ENCODE peak calls at places on chromosomes 6 and 20, in ten cellular contexts. W, M, N, H, G, D, L, V, C and K are unnamed samples.

GRCh38 chr20:17856024-17856564 is 112.5 kb downstream of the SNX5 start:
- DNase-seq in W (no peak), M (no peak), N (no peak), H (no peak), G (no peak), D (peak), L (no peak), V (no peak), C (no peak), K (no peak)

GRCh38 chr20:58019027-58019849 is 209.2 kb downstream of the ANKRD60 start:
- DNase-seq in W (peak), M (no peak), N (no peak), H (no peak), G (peak), D (peak), L (no peak), V (no peak), C (peak), K (peak)

GRCh38 chr6:156175433-156175832 is 601.7 kb upstream of the ARID1B start:
- DNase-seq in W (no peak), M (no peak), N (no peak), H (no peak), G (no peak), D (no peak), L (no peak), V (no peak), C (no peak), K (no peak)

GRCh38 chr20:53216856-53217576 is 244.9 kb downstream of the TSHZ2 start:
- DNase-seq in W (no peak), M (peak), N (peak), H (no peak), G (peak), D (peak), L (peak), V (peak), C (peak), K (peak)

GRCh38 chr6:34178361-34179105 is 32.6 kb upstream of the GRM4 start:
- DNase-seq in W (no peak), M (no peak), N (no peak), H (no peak), G (no peak), D (no peak), L (no peak), V (no peak), C (no peak), K (peak)

GRCh38 chr6:81613606-81614005 is 138.9 kb downstream of the TENT5A start:
- DNase-seq in W (no peak), M (no peak), N (no peak), H (no peak), G (peak), D (peak), L (no peak), V (no peak), C (peak), K (no peak)

GRCh38 chr6:41747256-41748101 is at the start of gene PGC:
- DNase-seq in W (no peak), M (no peak), N (no peak), H (no peak), G (no peak), D (no peak), L (no peak), V (no peak), C (no peak), K (no peak)

GRCh38 chr6:45522486-45522885 is 144.8 kb upstream of the SUPT3H start:
- DNase-seq in W (no peak), M (no peak), N (no peak), H (no peak), G (no peak), D (no peak), L (no peak), V (no peak), C (no peak), K (no peak)

GRCh38 chr6:149032599-149033405 is 284.7 kb upstream of the TAB2 start:
- DNase-seq in W (peak), M (no peak), N (peak), H (no peak), G (peak), D (peak), L (peak), V (no peak), C (peak), K (no peak)

GRCh38 chr6:14211596-14211961 is 94.0 kb downstream of the CD83 start:
- DNase-seq in W (no peak), M (peak), N (no peak), H (no peak), G (peak), D (peak), L (peak), V (no peak), C (no peak), K (no peak)

GRCh38 chr6:44738652-44739141 is 351.2 kb downstream of the CDC5L start:
- DNase-seq in W (peak), M (no peak), N (no peak), H (no peak), G (peak), D (peak), L (no peak), V (no peak), C (no peak), K (no peak)

GRCh38 chr20:14510341-14510740 is 172.9 kb upstream of the FLRT3 start:
- DNase-seq in W (no peak), M (no peak), N (no peak), H (no peak), G (no peak), D (no peak), L (no peak), V (no peak), C (no peak), K (no peak)

GRCh38 chr20:17556842-17557674 is 12.8 kb upstream of the DSTN start:
- DNase-seq in W (no peak), M (peak), N (no peak), H (peak), G (no peak), D (no peak), L (no peak), V (no peak), C (peak), K (peak)

GRCh38 chr6:110485461-110485860 is 9.0 kb upstream of the SLC22A16 start:
- DNase-seq in W (no peak), M (no peak), N (no peak), H (no peak), G (peak), D (peak), L (no peak), V (no peak), C (no peak), K (no peak)

GRCh38 chr20:35283441-35284266 is 918 bp downstream of the EIF6 start:
- DNase-seq in W (no peak), M (no peak), N (no peak), H (no peak), G (no peak), D (no peak), L (no peak), V (no peak), C (no peak), K (no peak)

GRCh38 chr6:25961619-25962367 is 809 bp upstream of the TRIM38 start:
- DNase-seq in W (no peak), M (no peak), N (peak), H (no peak), G (no peak), D (no peak), L (no peak), V (no peak), C (no peak), K (no peak)

GRCh38 chr6:83258517-83258916 is 65.4 kb downstream of the RWDD2A start:
- DNase-seq in W (no peak), M (no peak), N (no peak), H (no peak), G (peak), D (peak), L (no peak), V (no peak), C (no peak), K (no peak)

GRCh38 chr6:15879372-15880261 is 216.8 kb upstream of the DTNBP1 start:
- DNase-seq in W (no peak), M (peak), N (no peak), H (no peak), G (peak), D (peak), L (peak), V (peak), C (peak), K (no peak)

GRCh38 chr20:33515569-33516216 is 25.8 kb downstream of the CBFA2T2 start:
- DNase-seq in W (no peak), M (no peak), N (peak), H (no peak), G (no peak), D (no peak), L (no peak), V (no peak), C (no peak), K (no peak)

GRCh38 chr20:45051497-45052060 is 49.3 kb downstream of the KCNS1 start:
- DNase-seq in W (no peak), M (no peak), N (no peak), H (no peak), G (no peak), D (no peak), L (no peak), V (no peak), C (no peak), K (no peak)

GRCh38 chr6:154938245-154938583 is 56.9 kb upstream of the TIAM2 start:
- DNase-seq in W (no peak), M (peak), N (no peak), H (peak), G (no peak), D (no peak), L (no peak), V (no peak), C (no peak), K (no peak)

GRCh38 chr20:48629069-48629959 is 198.5 kb downstream of the PREX1 start:
- DNase-seq in W (no peak), M (no peak), N (no peak), H (no peak), G (no peak), D (no peak), L (no peak), V (no peak), C (no peak), K (peak)

GRCh38 chr20:35363190-35363589 is 48.6 kb downstream of the UQCC1 start:
- DNase-seq in W (no peak), M (no peak), N (no peak), H (no peak), G (peak), D (peak), L (no peak), V (no peak), C (no peak), K (no peak)

GRCh38 chr6:79076160-79076559 is 1.9 kb downstream of the PHIP start:
- DNase-seq in W (no peak), M (no peak), N (peak), H (no peak), G (peak), D (peak), L (no peak), V (no peak), C (peak), K (no peak)

GRCh38 chr6:88965691-88966090 is 2.3 kb upstream of the RNGTT start:
- DNase-seq in W (no peak), M (no peak), N (no peak), H (no peak), G (no peak), D (no peak), L (no peak), V (no peak), C (no peak), K (no peak)